ENCODE peak calls at places on chromosome 3, in ten cellular contexts. G is endothelial cell of umbilical vein, K is IMR-90, F is lower lobe of right lung, A is astrocyte, D is body of pancreas, R is Caco-2, C is tibial nerve, T is neural progenitor cell, P is foreskin keratinocyte. W is an unnamed sample.

GRCh38 chr3:173043757-173044156 is 97.3 kb downstream of the SPATA16 start:
- DNase-seq in D (no peak), A (no peak), R (no peak), F (no peak), G (no peak), K (no peak), C (no peak), P (no peak), T (no peak), W (no peak)

GRCh38 chr3:194675081-194675640 is 3.2 kb upstream of the LSG1 start:
- DNase-seq in P (no peak), A (peak; percentile 42), C (no peak), G (no peak), R (no peak), F (no peak), K (no peak), T (no peak), D (no peak), W (no peak)

GRCh38 chr3:65146149-65146548 is 458.3 kb upstream of the ADAMTS9 start:
- DNase-seq in G (no peak), F (no peak), P (peak; percentile 100), T (peak; percentile 3), R (peak; percentile 69), D (peak; percentile 50), K (no peak), C (no peak), A (peak; percentile 67), W (no peak)

GRCh38 chr3:194447161-194447560 is 39.6 kb downstream of the ATP13A3 start:
- DNase-seq in F (no peak), T (no peak), A (no peak), P (no peak), K (no peak), G (no peak), R (peak; percentile 59), D (no peak), C (no peak), W (no peak)

GRCh38 chr3:193746832-193747231 is 153.8 kb downstream of the OPA1 start:
- DNase-seq in R (no peak), T (no peak), D (no peak), F (no peak), P (no peak), G (no peak), C (no peak), K (no peak), A (no peak), W (no peak)

GRCh38 chr3:40731445-40731844 is 206.7 kb downstream of the ZNF621 start:
- DNase-seq in G (no peak), F (no peak), T (no peak), P (no peak), D (no peak), C (no peak), R (no peak), K (no peak), A (no peak), W (no peak)

GRCh38 chr3:24020036-24020691 is 75.1 kb downstream of the NR1D2 start:
- DNase-seq in R (no peak), G (no peak), C (no peak), T (no peak), D (no peak), K (no peak), P (no peak), A (no peak), F (no peak), W (no peak)

GRCh38 chr3:136194409-136195257 is 1.5 kb downstream of the MSL2 start:
- DNase-seq in P (no peak), D (peak; percentile 14), F (peak; percentile 71), T (peak; percentile 76), C (peak; percentile 14), R (peak; percentile 24), G (peak; percentile 49), K (peak; percentile 23), A (no peak), W (peak; percentile 91)

DNA sequence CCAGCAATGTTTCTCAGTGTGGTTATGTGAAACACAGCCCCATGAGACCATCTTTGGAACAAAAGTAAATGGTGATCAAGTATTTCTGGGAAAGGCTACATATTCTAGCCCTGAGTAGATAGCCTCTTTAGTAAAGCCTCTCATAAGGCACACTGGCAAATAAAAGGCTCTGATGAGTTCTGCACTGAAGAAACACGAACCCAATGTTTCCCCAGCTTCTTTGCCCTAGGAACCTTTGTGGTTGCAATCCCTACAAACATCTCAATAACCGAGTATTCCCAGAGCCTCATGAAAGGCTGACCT is 41.8 kb downstream of the RAB6B start:
- DNase-seq in G (no peak), A (no peak), D (no peak), C (no peak), P (no peak), R (no peak), F (no peak), K (no peak), T (no peak), W (no peak)
- H3K4me1 ChIP-seq in G (no peaks in the 10 kb centered on the region), A (peaks cover 5% of the 10 kb centered on the region), D (no peaks in the 10 kb centered on the region), C (peaks cover 11% of the 10 kb centered on the region), P (no peaks in the 10 kb centered on the region), R (no peaks in the 10 kb centered on the region), F (no peaks in the 10 kb centered on the region), K (no peaks in the 10 kb centered on the region), T (no peaks in the 10 kb centered on the region), W (no peaks in the 10 kb centered on the region)

DNA sequence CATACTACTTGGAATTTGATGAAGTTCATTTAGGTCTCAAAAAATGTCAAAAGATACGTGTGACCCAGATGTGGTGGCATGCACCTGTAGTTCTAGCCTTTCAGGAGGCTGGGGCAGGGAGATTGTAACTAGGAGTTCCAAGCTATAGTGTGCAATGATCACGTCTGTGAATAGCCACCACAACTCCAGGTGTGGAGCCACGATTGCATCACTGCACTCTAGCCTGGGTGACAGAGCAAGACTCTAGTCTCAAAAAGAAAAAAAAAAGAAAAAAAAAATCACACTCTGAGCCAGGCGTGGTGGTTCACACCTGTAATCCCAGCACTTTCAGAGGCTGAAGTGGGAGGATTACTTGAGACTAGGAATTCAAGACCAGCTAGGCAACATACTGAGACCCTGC is 14.2 kb downstream of the MAP4 start:
- DNase-seq in C (no peak), A (no peak), F (no peak), D (peak; percentile 39), T (no peak), K (no peak), G (no peak), R (peak; percentile 14), P (no peak), W (no peak)
- TF ChIP-seq CTCF in C (no peak), A (no peak), F (no peak), D (no peak), T (no peak), K (no peak), G (no peak), R (no peak), P (no peak), W (no peak)

GRCh38 chr3:196281962-196282361 is 5.6 kb downstream of the PCYT1A start:
- DNase-seq in R (no peak), A (no peak), T (no peak), D (no peak), C (no peak), P (no peak), F (no peak), G (no peak), K (no peak), W (no peak)
- H3K4me1 ChIP-seq in R (peaks cover 66% of the 10 kb centered on the region), A (peaks cover 46% of the 10 kb centered on the region), T (peaks cover 6% of the 10 kb centered on the region), D (peaks cover 58% of the 10 kb centered on the region), C (peaks cover 69% of the 10 kb centered on the region), P (peaks cover 24% of the 10 kb centered on the region), F (peaks cover 65% of the 10 kb centered on the region), G (peaks cover 13% of the 10 kb centered on the region), K (peaks cover 10% of the 10 kb centered on the region), W (peaks cover 20% of the 10 kb centered on the region)

GRCh38 chr3:127889976-127890650 is 24.9 kb upstream of the KBTBD12 start:
- DNase-seq in G (no peak), K (no peak), A (peak; percentile 37), C (no peak), F (no peak), D (no peak), P (no peak), T (no peak), R (no peak), W (no peak)
- TF ChIP-seq CTCF in G (no peak), K (no peak), A (no peak), C (no peak), F (no peak), D (no peak), P (no peak), T (peak; percentile 10), R (no peak), W (no peak)

GRCh38 chr3:181629701-181630100 is 82.0 kb upstream of the SOX2 start:
- DNase-seq in K (no peak), D (no peak), F (no peak), P (no peak), T (no peak), R (no peak), G (peak; percentile 79), C (no peak), A (no peak), W (no peak)
- H3K4me1 ChIP-seq in K (no peaks in the 10 kb centered on the region), D (no peaks in the 10 kb centered on the region), F (no peaks in the 10 kb centered on the region), P (peaks cover 33% of the 10 kb centered on the region), T (peaks cover 38% of the 10 kb centered on the region), R (no peaks in the 10 kb centered on the region), G (peaks cover 53% of the 10 kb centered on the region), C (peaks cover 2% of the 10 kb centered on the region), A (peaks cover 8% of the 10 kb centered on the region), W (no peaks in the 10 kb centered on the region)

GRCh38 chr3:177816667-177817208 is 619.5 kb upstream of the TBL1XR1 start:
- DNase-seq in T (no peak), F (no peak), K (peak; percentile 59), G (peak; percentile 62), D (peak; percentile 53), P (peak; percentile 93), C (no peak), A (peak; percentile 92), R (peak; percentile 14), W (no peak)
- TF ChIP-seq CTCF in T (no peak), F (no peak), K (no peak), G (no peak), D (no peak), P (peak; percentile 44), C (no peak), A (no peak), R (no peak), W (no peak)

GRCh38 chr3:134205426-134205825 is 45.2 kb downstream of the RYK start:
- DNase-seq in A (no peak), F (no peak), C (no peak), P (no peak), D (no peak), R (no peak), G (no peak), K (no peak), T (no peak), W (no peak)
- H3K4me1 ChIP-seq in A (peaks cover 18% of the 10 kb centered on the region), F (no peaks in the 10 kb centered on the region), C (no peaks in the 10 kb centered on the region), P (peaks cover 22% of the 10 kb centered on the region), D (no peaks in the 10 kb centered on the region), R (no peaks in the 10 kb centered on the region), G (peaks cover 13% of the 10 kb centered on the region), K (peaks cover 10% of the 10 kb centered on the region), T (peaks cover 10% of the 10 kb centered on the region), W (no peaks in the 10 kb centered on the region)

GRCh38 chr3:48928679-48929078 is 10.0 kb downstream of the ARIH2 start:
- DNase-seq in T (no peak), P (no peak), A (no peak), D (no peak), C (no peak), K (peak; percentile 38), G (peak; percentile 60), R (no peak), F (no peak), W (no peak)
- TF ChIP-seq CTCF in T (no peak), P (no peak), A (no peak), D (no peak), C (no peak), K (no peak), G (no peak), R (no peak), F (no peak), W (no peak)